ENCODE peak calls at places on chromosome 1, in ten cellular contexts. One of them, this sample, is unnamed.
A peak's percentile ranks its signal among the peaks of the same experiment; 100 is the strongest.

GRCh38 chr1:88530246-88530645 is 153.8 kb upstream of the PKN2 start:
- DNase-seq in stimulated activated CD8-positive, alpha-beta memory T cell treated with anti-CD3 and anti-CD28 coated beads, Interleukin-15, amount 100 ng/mL, for 1 hour: no peak
- DNase-seq in astrocyte of the hippocampus: no peak
- DNase-seq in globus pallidus: no peak
- DNase-seq in ureter: no peak
- DNase-seq in pancreas: no peak
- DNase-seq in EL: no peak
- DNase-seq in activated naive CD4-positive, alpha-beta T cell: no peak
- DNase-seq in effector CD4-positive, alpha-beta T cell: no peak
- DNase-seq in CD14-positive monocyte: no peak
- DNase-seq in this sample: no peak

GRCh38 chr1:27658951-27659496 is 13.0 kb downstream of the IFI6 start:
- DNase-seq in pancreas: no peak
- DNase-seq in ureter: no peak
- DNase-seq in stimulated activated CD8-positive, alpha-beta memory T cell treated with anti-CD3 and anti-CD28 coated beads, Interleukin-15, amount 100 ng/mL, for 1 hour: no peak
- DNase-seq in activated naive CD4-positive, alpha-beta T cell: no peak
- DNase-seq in effector CD4-positive, alpha-beta T cell: peak; percentile 24
- DNase-seq in EL: peak; percentile 93
- DNase-seq in CD14-positive monocyte: peak; percentile 71
- DNase-seq in globus pallidus: no peak
- DNase-seq in astrocyte of the hippocampus: peak; percentile 62
- DNase-seq in this sample: no peak

GRCh38 chr1:230396966-230397365 is 29.2 kb downstream of the PGBD5 start:
- DNase-seq in activated naive CD4-positive, alpha-beta T cell: no peak
- DNase-seq in pancreas: no peak
- DNase-seq in globus pallidus: no peak
- DNase-seq in stimulated activated CD8-positive, alpha-beta memory T cell treated with anti-CD3 and anti-CD28 coated beads, Interleukin-15, amount 100 ng/mL, for 1 hour: no peak
- DNase-seq in CD14-positive monocyte: no peak
- DNase-seq in ureter: no peak
- DNase-seq in EL: no peak
- DNase-seq in astrocyte of the hippocampus: no peak
- DNase-seq in effector CD4-positive, alpha-beta T cell: no peak
- DNase-seq in this sample: no peak

GRCh38 chr1:21313146-21313885 is 23.1 kb upstream of the ECE1 start:
- DNase-seq in effector CD4-positive, alpha-beta T cell: no peak
- DNase-seq in astrocyte of the hippocampus: no peak
- DNase-seq in EL: peak; percentile 90
- DNase-seq in CD14-positive monocyte: no peak
- DNase-seq in pancreas: no peak
- DNase-seq in activated naive CD4-positive, alpha-beta T cell: no peak
- DNase-seq in globus pallidus: no peak
- DNase-seq in ureter: no peak
- DNase-seq in stimulated activated CD8-positive, alpha-beta memory T cell treated with anti-CD3 and anti-CD28 coated beads, Interleukin-15, amount 100 ng/mL, for 1 hour: no peak
- DNase-seq in this sample: no peak

GRCh38 chr1:26279598-26280332 is at the start of gene SH3BGRL3:
- DNase-seq in ureter: peak; percentile 88
- DNase-seq in globus pallidus: peak; percentile 80
- DNase-seq in stimulated activated CD8-positive, alpha-beta memory T cell treated with anti-CD3 and anti-CD28 coated beads, Interleukin-15, amount 100 ng/mL, for 1 hour: peak; percentile 61
- DNase-seq in astrocyte of the hippocampus: peak; percentile 94
- DNase-seq in effector CD4-positive, alpha-beta T cell: peak; percentile 84
- DNase-seq in activated naive CD4-positive, alpha-beta T cell: peak; percentile 40
- DNase-seq in EL: peak; percentile 87
- DNase-seq in CD14-positive monocyte: peak; percentile 85
- DNase-seq in pancreas: peak; percentile 88
- DNase-seq in this sample: peak; percentile 88

GRCh38 chr1:16459503-16459902 is 19.0 kb downstream of the NECAP2 start:
- DNase-seq in stimulated activated CD8-positive, alpha-beta memory T cell treated with anti-CD3 and anti-CD28 coated beads, Interleukin-15, amount 100 ng/mL, for 1 hour: no peak
- DNase-seq in ureter: no peak
- DNase-seq in globus pallidus: peak; percentile 33
- DNase-seq in pancreas: no peak
- DNase-seq in CD14-positive monocyte: no peak
- DNase-seq in astrocyte of the hippocampus: no peak
- DNase-seq in activated naive CD4-positive, alpha-beta T cell: no peak
- DNase-seq in effector CD4-positive, alpha-beta T cell: no peak
- DNase-seq in EL: no peak
- DNase-seq in this sample: no peak

GRCh38 chr1:68011786-68012375 is 38.5 kb downstream of the DIRAS3 start:
- DNase-seq in pancreas: no peak
- DNase-seq in effector CD4-positive, alpha-beta T cell: no peak
- DNase-seq in CD14-positive monocyte: no peak
- DNase-seq in EL: no peak
- DNase-seq in globus pallidus: no peak
- DNase-seq in stimulated activated CD8-positive, alpha-beta memory T cell treated with anti-CD3 and anti-CD28 coated beads, Interleukin-15, amount 100 ng/mL, for 1 hour: no peak
- DNase-seq in ureter: no peak
- DNase-seq in activated naive CD4-positive, alpha-beta T cell: no peak
- DNase-seq in astrocyte of the hippocampus: peak; percentile 5
- DNase-seq in this sample: no peak

GRCh38 chr1:21337459-21337930 is 47.2 kb upstream of the ECE1 start:
- DNase-seq in globus pallidus: no peak
- DNase-seq in pancreas: no peak
- DNase-seq in EL: no peak
- DNase-seq in effector CD4-positive, alpha-beta T cell: no peak
- DNase-seq in CD14-positive monocyte: peak; percentile 75
- DNase-seq in stimulated activated CD8-positive, alpha-beta memory T cell treated with anti-CD3 and anti-CD28 coated beads, Interleukin-15, amount 100 ng/mL, for 1 hour: no peak
- DNase-seq in activated naive CD4-positive, alpha-beta T cell: no peak
- DNase-seq in ureter: no peak
- DNase-seq in astrocyte of the hippocampus: no peak
- DNase-seq in this sample: no peak

GRCh38 chr1:1232801-1233566 is 947 bp downstream of the B3GALT6 start:
- DNase-seq in ureter: no peak
- DNase-seq in astrocyte of the hippocampus: no peak
- DNase-seq in pancreas: peak; percentile 43
- DNase-seq in CD14-positive monocyte: no peak
- DNase-seq in stimulated activated CD8-positive, alpha-beta memory T cell treated with anti-CD3 and anti-CD28 coated beads, Interleukin-15, amount 100 ng/mL, for 1 hour: no peak
- DNase-seq in globus pallidus: no peak
- DNase-seq in effector CD4-positive, alpha-beta T cell: no peak
- DNase-seq in activated naive CD4-positive, alpha-beta T cell: no peak
- DNase-seq in EL: no peak
- DNase-seq in this sample: no peak

GRCh38 chr1:53361541-53361961 is 33.7 kb upstream of the LRP8 start:
- DNase-seq in CD14-positive monocyte: no peak
- DNase-seq in activated naive CD4-positive, alpha-beta T cell: no peak
- DNase-seq in astrocyte of the hippocampus: no peak
- DNase-seq in EL: no peak
- DNase-seq in effector CD4-positive, alpha-beta T cell: no peak
- DNase-seq in globus pallidus: no peak
- DNase-seq in pancreas: no peak
- DNase-seq in stimulated activated CD8-positive, alpha-beta memory T cell treated with anti-CD3 and anti-CD28 coated beads, Interleukin-15, amount 100 ng/mL, for 1 hour: no peak
- DNase-seq in ureter: peak; percentile 13
- DNase-seq in this sample: no peak

GRCh38 chr1:2650967-2651645 is 18.3 kb upstream of the MMEL1 start:
- DNase-seq in EL: no peak
- DNase-seq in pancreas: no peak
- DNase-seq in CD14-positive monocyte: no peak
- DNase-seq in stimulated activated CD8-positive, alpha-beta memory T cell treated with anti-CD3 and anti-CD28 coated beads, Interleukin-15, amount 100 ng/mL, for 1 hour: no peak
- DNase-seq in globus pallidus: no peak
- DNase-seq in activated naive CD4-positive, alpha-beta T cell: no peak
- DNase-seq in ureter: peak; percentile 24
- DNase-seq in effector CD4-positive, alpha-beta T cell: no peak
- DNase-seq in astrocyte of the hippocampus: no peak
- DNase-seq in this sample: no peak